ENCODE peak calls at places on chromosomes 3 and 15, in seven cellular contexts. R, B, G, N, I, F and E are unnamed samples.

GRCh38 chr15:91947370-91947769 is 93.9 kb downstream of the SLCO3A1 start:
- DNase-seq in G (no peak), F (no peak), N (no peak), R (no peak), B (no peak), I (no peak), E (no peak)

GRCh38 chr15:77187751-77188464 is 117.0 kb upstream of the TSPAN3 start:
- DNase-seq in N (no peak), R (no peak), B (peak; percentile 71), I (peak; percentile 37), G (no peak), F (peak; percentile 51), E (no peak)

GRCh38 chr15:40857601-40858351 is 13.9 kb downstream of the SPINT1 start:
- DNase-seq in F (peak; percentile 79), N (no peak), G (peak; percentile 76), I (peak; percentile 90), R (peak; percentile 64), B (peak; percentile 63), E (peak; percentile 87)

GRCh38 chr3:51620543-51620942 is 50.5 kb upstream of the TEX264 start:
- DNase-seq in F (no peak), N (no peak), B (no peak), I (no peak), G (no peak), R (no peak), E (no peak)

GRCh38 chr3:141366285-141367037 is 1.8 kb upstream of the ZBTB38 start:
- DNase-seq in I (no peak), N (no peak), F (peak; percentile 57), R (peak; percentile 89), G (peak; percentile 34), B (peak; percentile 22), E (peak; percentile 64)

GRCh38 chr15:95141486-95141885 is 910.1 kb downstream of the MCTP2 start:
- DNase-seq in F (no peak), R (no peak), B (no peak), G (no peak), N (no peak), I (no peak), E (no peak)

GRCh38 chr3:15551902-15552301 is 30.4 kb upstream of the COLQ start:
- DNase-seq in R (no peak), B (no peak), G (no peak), I (no peak), F (no peak), N (no peak), E (no peak)

GRCh38 chr15:98648654-98649537 is 557 bp downstream of the IGF1R start:
- DNase-seq in G (peak; percentile 58), I (peak; percentile 65), N (no peak), F (peak; percentile 64), R (peak; percentile 71), B (peak; percentile 72), E (peak; percentile 66)

GRCh38 chr3:185152433-185153169 is at the start of gene C3orf70:
- DNase-seq in N (no peak), F (no peak), G (peak; percentile 57), R (peak; percentile 16), I (peak; percentile 56), B (peak; percentile 71), E (peak; percentile 61)

GRCh38 chr3:193744048-193744821 is 151.2 kb downstream of the OPA1 start:
- DNase-seq in N (no peak), I (no peak), B (no peak), G (no peak), F (no peak), R (peak; percentile 63), E (no peak)

GRCh38 chr3:139286825-139287224 is 57.0 kb upstream of the MRPS22 start:
- DNase-seq in I (no peak), N (no peak), R (no peak), B (peak; percentile 50), F (no peak), G (no peak), E (no peak)

GRCh38 chr3:42025388-42026138 is 63.7 kb upstream of the ULK4 start:
- DNase-seq in N (no peak), F (peak; percentile 95), I (peak; percentile 94), G (peak; percentile 92), B (peak; percentile 94), R (peak; percentile 67), E (peak; percentile 86)

GRCh38 chr3:177816667-177817208 is 619.5 kb upstream of the TBL1XR1 start:
- DNase-seq in R (peak; percentile 72), I (peak; percentile 26), F (no peak), G (no peak), B (no peak), N (peak; percentile 38), E (no peak)

GRCh38 chr3:4573153-4573552 is 80.0 kb downstream of the ITPR1 start:
- DNase-seq in I (no peak), G (no peak), R (no peak), B (no peak), F (no peak), N (no peak), E (no peak)

GRCh38 chr3:30042274-30042859 is 564.0 kb upstream of the TGFBR2 start:
- DNase-seq in R (peak; percentile 80), N (peak; percentile 7), I (peak; percentile 93), F (peak; percentile 36), B (peak; percentile 55), G (peak; percentile 49), E (no peak)

GRCh38 chr15:45715528-45715927 is 80.7 kb downstream of the SQOR start:
- DNase-seq in N (no peak), B (no peak), G (no peak), I (peak; percentile 15), F (no peak), R (no peak), E (no peak)

GRCh38 chr3:9590282-9590791 is 36.7 kb upstream of the LHFPL4 start:
- DNase-seq in F (no peak), R (no peak), B (no peak), G (no peak), N (no peak), I (no peak), E (no peak)

GRCh38 chr3:131349946-131350347 is 31.6 kb upstream of the NUDT16 start:
- DNase-seq in G (no peak), R (peak; percentile 42), B (peak; percentile 33), F (no peak), I (no peak), N (peak; percentile 30), E (no peak)

GRCh38 chr3:185477316-185477715 is 21.5 kb downstream of the TMEM41A start:
- DNase-seq in F (no peak), G (no peak), R (no peak), N (no peak), I (no peak), B (no peak), E (no peak)

GRCh38 chr15:53033709-53034108 is 243.6 kb upstream of the ONECUT1 start:
- DNase-seq in B (no peak), G (no peak), I (no peak), R (no peak), N (no peak), F (no peak), E (no peak)
- H3K4me1 ChIP-seq in B (no peaks in the 10 kb centered on the region), G (no peaks in the 10 kb centered on the region), I (no peaks in the 10 kb centered on the region), R (no peaks in the 10 kb centered on the region), N (no peaks in the 10 kb centered on the region), F (no peaks in the 10 kb centered on the region), E (no peaks in the 10 kb centered on the region)

DNA sequence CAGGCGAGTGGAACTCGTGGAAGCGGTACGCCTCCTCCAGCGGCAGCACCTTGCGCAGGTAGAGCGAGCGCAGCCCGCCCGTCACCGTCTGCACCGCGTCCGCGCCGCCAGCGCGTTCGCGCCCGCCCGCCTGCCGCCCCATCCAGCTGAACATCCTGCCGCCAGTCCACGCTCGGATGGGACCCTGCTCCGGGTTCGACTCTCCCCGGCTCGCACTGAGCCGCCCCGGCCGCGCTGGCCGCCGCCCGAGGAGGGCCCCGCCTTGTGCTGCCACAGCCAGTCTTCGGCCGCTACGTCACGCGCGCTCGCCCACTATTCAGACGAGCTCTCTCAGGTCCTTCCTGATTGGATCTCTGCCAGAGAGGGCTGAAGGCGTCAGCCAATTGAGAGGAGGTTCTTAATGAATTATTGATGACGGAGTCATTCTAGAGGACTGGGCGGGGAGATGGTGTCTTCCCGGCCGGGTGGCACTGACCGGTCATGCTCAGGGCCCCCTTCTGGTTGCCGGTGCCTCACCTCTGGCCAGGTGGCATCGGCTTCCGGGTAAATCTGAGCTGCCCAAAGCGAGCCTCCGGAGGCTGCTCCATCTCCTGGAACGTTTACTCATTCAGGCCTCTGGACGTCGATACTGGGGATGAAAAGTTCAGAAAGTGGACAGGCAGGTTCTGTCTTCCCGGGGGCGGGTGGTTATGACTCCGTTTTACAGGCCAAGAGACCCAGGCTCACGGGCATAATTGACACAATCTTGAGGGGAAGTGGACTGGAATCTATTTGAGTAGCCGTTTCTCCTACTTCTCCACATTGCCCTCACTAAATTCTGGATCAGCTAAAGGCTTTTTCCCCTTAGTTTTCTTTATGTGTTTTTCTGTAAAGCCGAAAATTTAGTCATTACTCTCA is at the start of gene EHD4:
- DNase-seq in I (peak; percentile 99), F (peak; percentile 99), G (peak; percentile 94), B (peak; percentile 99), N (peak; percentile 95), R (peak; percentile 98), E (peak; percentile 99)
- TF ChIP-seq CTCF in I (no peak), F (no peak), G (peak; percentile 40), B (peak; percentile 47), N (peak; percentile 60), R (peak; percentile 22), E (peak; percentile 49)

DNA sequence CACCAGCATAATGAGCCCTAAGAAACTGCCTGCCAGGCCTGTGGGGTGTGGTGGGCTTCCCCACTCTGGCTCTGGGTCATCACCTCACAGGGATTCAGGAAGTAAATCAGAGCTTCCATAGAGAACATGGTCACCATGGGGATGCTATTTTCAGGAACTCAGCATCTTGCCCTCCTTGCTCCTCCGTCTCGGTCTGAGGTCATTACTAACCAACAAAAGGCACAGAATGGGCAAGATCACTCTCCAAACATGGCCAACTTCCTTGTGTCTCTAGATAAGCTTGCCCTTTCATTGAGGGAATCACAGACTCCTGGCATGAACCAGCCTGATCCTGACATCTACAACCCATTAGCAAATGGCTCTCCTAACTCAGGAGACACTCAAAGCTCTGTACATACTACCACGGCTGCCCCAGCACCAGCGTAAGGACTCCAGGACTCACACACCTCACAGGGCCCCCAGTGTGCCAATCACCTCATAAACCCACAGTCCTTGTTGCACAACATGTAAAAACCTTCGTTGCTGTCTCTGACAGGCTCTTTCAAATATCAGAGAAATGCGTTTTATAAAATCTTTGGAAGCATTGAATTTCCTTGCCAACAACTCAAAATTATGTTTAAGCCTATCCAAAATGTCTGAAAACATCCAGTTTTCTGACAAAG is 7.4 kb downstream of the FYCO1 start:
- DNase-seq in R (no peak), B (no peak), I (no peak), N (no peak), G (no peak), F (no peak), E (no peak)
- H3K4me1 ChIP-seq in R (peaks cover 43% of the 10 kb centered on the region), B (peaks cover 98% of the 10 kb centered on the region), I (no peaks in the 10 kb centered on the region), N (peaks cover 30% of the 10 kb centered on the region), G (peaks cover 55% of the 10 kb centered on the region), F (peaks cover 53% of the 10 kb centered on the region), E (peaks cover 95% of the 10 kb centered on the region)

GRCh38 chr3:169133178-169134161 is 530.0 kb downstream of the MECOM start:
- DNase-seq in R (no peak), I (peak; percentile 31), G (no peak), N (no peak), F (no peak), B (no peak), E (no peak)
- TF ChIP-seq CTCF in R (peak; percentile 48), I (peak; percentile 58), G (peak; percentile 27), N (no peak), F (no peak), B (peak; percentile 45), E (peak; percentile 41)

GRCh38 chr3:146585156-146585555 is 20.0 kb downstream of the PLSCR5 start:
- DNase-seq in R (no peak), N (no peak), I (no peak), B (no peak), G (no peak), F (no peak), E (no peak)
- H3K4me1 ChIP-seq in R (no peaks in the 10 kb centered on the region), N (peaks cover 22% of the 10 kb centered on the region), I (no peaks in the 10 kb centered on the region), B (no peaks in the 10 kb centered on the region), G (no peaks in the 10 kb centered on the region), F (no peaks in the 10 kb centered on the region), E (no peaks in the 10 kb centered on the region)